ENCODE peak calls at places on chromosomes 11 and 22, in five cellular contexts. E, P, U, O and W are unnamed samples.

GRCh38 chr11:26700536-26701235 is 21.2 kb downstream of the SLC5A12 start:
- DNase-seq in P (no peak), E (no peak), U (peak; percentile 88), O (peak; percentile 32), W (peak; percentile 93)

GRCh38 chr11:88629496-88629895 is 292.0 kb upstream of the CTSC start:
- DNase-seq in U (peak; percentile 55), O (no peak), E (no peak), P (peak; percentile 47), W (peak; percentile 14)

GRCh38 chr22:17434856-17435255 is 65.6 kb downstream of the CECR2 start:
- DNase-seq in U (no peak), O (no peak), P (no peak), E (no peak), W (no peak)

GRCh38 chr11:94740083-94740974 is 27.8 kb upstream of the AMOTL1 start:
- DNase-seq in P (no peak), O (peak; percentile 32), U (no peak), E (peak; percentile 54), W (peak; percentile 65)

GRCh38 chr22:45357492-45357891 is 47.8 kb downstream of the FAM118A start:
- DNase-seq in U (no peak), E (no peak), O (no peak), P (no peak), W (no peak)

GRCh38 chr11:104665631-104666030 is 232.6 kb downstream of the CASP12 start:
- DNase-seq in U (peak; percentile 53), O (peak; percentile 63), P (peak; percentile 80), E (no peak), W (no peak)

GRCh38 chr11:5204787-5205186 is 4.3 kb upstream of the OR51V1 start:
- DNase-seq in E (peak; percentile 44), U (peak; percentile 76), O (peak; percentile 77), P (peak; percentile 90), W (peak; percentile 87)

GRCh38 chr11:65488273-65489058 is 10.4 kb upstream of the MALAT1 start:
- DNase-seq in O (peak; percentile 80), E (no peak), P (peak; percentile 71), U (peak; percentile 67), W (peak; percentile 75)

GRCh38 chr11:109015283-109015682 is 350.4 kb downstream of the DDX10 start:
- DNase-seq in P (peak; percentile 82), U (peak; percentile 59), E (no peak), O (peak; percentile 47), W (no peak)

GRCh38 chr11:33835143-33835878 is 56.6 kb downstream of the LMO2 start:
- DNase-seq in U (peak; percentile 62), E (no peak), O (peak; percentile 96), P (peak; percentile 76), W (no peak)

GRCh38 chr11:112770017-112770416 is 191.2 kb upstream of the NCAM1 start:
- DNase-seq in U (no peak), P (no peak), O (no peak), E (no peak), W (no peak)

GRCh38 chr11:17700991-17701390 is 18.4 kb upstream of the MYOD1 start:
- DNase-seq in O (no peak), P (no peak), E (no peak), U (no peak), W (no peak)

GRCh38 chr22:20422965-20423635 is 14.5 kb downstream of the SCARF2 start:
- DNase-seq in U (no peak), P (no peak), O (no peak), E (no peak), W (no peak)

GRCh38 chr22:49968831-49969661 is 8.5 kb downstream of the PIM3 start:
- DNase-seq in E (no peak), O (no peak), U (no peak), P (no peak), W (no peak)

GRCh38 chr22:29154364-29155048 is 51.2 kb upstream of the EMID1 start:
- DNase-seq in E (peak; percentile 75), P (peak; percentile 51), O (peak; percentile 68), U (peak; percentile 88), W (peak; percentile 79)

GRCh38 chr11:18608373-18608772 is 8.8 kb downstream of the MISFA start:
- DNase-seq in P (peak; percentile 19), U (no peak), E (no peak), O (no peak), W (no peak)

GRCh38 chr22:35400335-35400680 is 368 bp downstream of the MCM5 start:
- DNase-seq in O (no peak), E (no peak), U (no peak), P (no peak), W (peak; percentile 39)

GRCh38 chr22:29203883-29204282 is 1.8 kb upstream of the EMID1 start:
- DNase-seq in U (no peak), E (no peak), O (no peak), P (no peak), W (no peak)

GRCh38 chr22:25199726-25200520 is at the start of gene CRYBB3:
- DNase-seq in P (no peak), U (peak; percentile 40), E (no peak), O (no peak), W (no peak)

GRCh38 chr11:86749861-86750401 is 50.4 kb upstream of the PRSS23 start:
- DNase-seq in E (no peak), U (no peak), P (no peak), O (peak; percentile 40), W (no peak)

GRCh38 chr11:86749376-86749775 is 51.0 kb upstream of the PRSS23 start:
- DNase-seq in O (no peak), P (no peak), U (no peak), E (no peak), W (peak; percentile 69)

GRCh38 chr11:86755196-86755595 is 45.1 kb upstream of the PRSS23 start:
- DNase-seq in U (no peak), O (no peak), P (no peak), E (no peak), W (no peak)

GRCh38 chr11:86758171-86758570 is 42.2 kb upstream of the PRSS23 start:
- DNase-seq in O (no peak), P (no peak), E (no peak), U (no peak), W (no peak)

GRCh38 chr11:86753376-86753775 is 47.0 kb upstream of the PRSS23 start:
- DNase-seq in U (no peak), O (no peak), P (no peak), E (no peak), W (no peak)
- H2AK5ac ChIP-seq in U (no peak overlapping the region), O (peak overlapping the region; percentile 6), P (peak overlapping the region; percentile 64), E (no peak overlapping the region), W (no peak overlapping the region)

GRCh38 chr22:37634505-37635002 is 4.9 kb upstream of the SH3BP1 start:
- DNase-seq in P (no peak), O (no peak), U (no peak), E (no peak), W (peak; percentile 31)
- H3K4me3 ChIP-seq in P (no peak overlapping the region), O (peak overlapping the region; percentile 70), U (no peak overlapping the region), E (no peak overlapping the region), W (no peak overlapping the region)

GRCh38 chr11:111330234-111330893 is 32.0 kb downstream of the POU2AF3 start:
- DNase-seq in O (no peak), P (no peak), E (no peak), U (no peak), W (no peak)
- H2AK5ac ChIP-seq in O (no peak overlapping the region), P (no peak overlapping the region), E (no peak overlapping the region), U (no peak overlapping the region), W (no peak overlapping the region)

GRCh38 chr11:68497761-68498160 is 37.2 kb downstream of the PPP6R3 start:
- DNase-seq in O (peak; percentile 46), E (no peak), U (no peak), P (no peak), W (no peak)
- H3K4me3 ChIP-seq in O (no peak overlapping the region), E (no peak overlapping the region), U (no peak overlapping the region), P (no peak overlapping the region), W (no peak overlapping the region)